ENCODE peak calls at places on chromosome 16, in five cellular contexts. One of them, this sample, is unnamed.

GRCh38 chr16:89945654-89946053 is 2.9 kb upstream of the DEF8 start:
- DNase-seq in GM12878: no peak
- DNase-seq in K562: no peak
- DNase-seq in SK-N-SH: no peak
- DNase-seq in HepG2: no peak
- DNase-seq in this sample: no peak

GRCh38 chr16:25855063-25855462 is 163.3 kb downstream of the HS3ST4 start:
- DNase-seq in GM12878: no peak
- DNase-seq in K562: no peak
- DNase-seq in SK-N-SH: no peak
- DNase-seq in HepG2: no peak
- DNase-seq in this sample: no peak

GRCh38 chr16:1042776-1043349 is 29.7 kb upstream of the SSTR5 start:
- DNase-seq in GM12878: no peak
- DNase-seq in K562: no peak
- DNase-seq in SK-N-SH: no peak
- DNase-seq in HepG2: no peak
- DNase-seq in this sample: no peak

GRCh38 chr16:9630119-9630518 is 538.7 kb downstream of the HAPSTR1 start:
- DNase-seq in GM12878: no peak
- DNase-seq in K562: no peak
- DNase-seq in SK-N-SH: no peak
- DNase-seq in HepG2: no peak
- DNase-seq in this sample: no peak

GRCh38 chr16:25177831-25178688 is 38.7 kb upstream of the AQP8 start:
- DNase-seq in GM12878: no peak
- DNase-seq in K562: no peak
- DNase-seq in SK-N-SH: no peak
- DNase-seq in HepG2: peak
- DNase-seq in this sample: no peak

GRCh38 chr16:606656-607307 is 16.9 kb downstream of the RAB40C start:
- DNase-seq in GM12878: no peak
- DNase-seq in K562: no peak
- DNase-seq in SK-N-SH: no peak
- DNase-seq in HepG2: no peak
- DNase-seq in this sample: no peak

GRCh38 chr16:468072-468821 is 42.8 kb downstream of the RAB11FIP3 start:
- DNase-seq in GM12878: no peak
- DNase-seq in K562: no peak
- DNase-seq in SK-N-SH: no peak
- DNase-seq in HepG2: no peak
- DNase-seq in this sample: no peak

GRCh38 chr16:58464916-58465731 is 34.8 kb upstream of the NDRG4 start:
- DNase-seq in GM12878: no peak
- DNase-seq in K562: no peak
- DNase-seq in SK-N-SH: peak
- DNase-seq in HepG2: no peak
- DNase-seq in this sample: no peak

GRCh38 chr16:10831899-10832886 is 13.6 kb upstream of the TVP23A start:
- DNase-seq in GM12878: no peak
- DNase-seq in K562: no peak
- DNase-seq in SK-N-SH: no peak
- DNase-seq in HepG2: no peak
- DNase-seq in this sample: no peak

GRCh38 chr16:71293921-71294320 is 4.7 kb upstream of the CMTR2 start:
- DNase-seq in GM12878: no peak
- DNase-seq in K562: no peak
- DNase-seq in SK-N-SH: no peak
- DNase-seq in HepG2: no peak
- DNase-seq in this sample: no peak

GRCh38 chr16:57477531-57478202 is 8.6 kb downstream of the DOK4 start:
- DNase-seq in GM12878: no peak
- DNase-seq in K562: no peak
- DNase-seq in SK-N-SH: peak
- DNase-seq in HepG2: no peak
- DNase-seq in this sample: no peak

GRCh38 chr16:75424096-75424762 is 9.1 kb downstream of the CFDP1 start:
- DNase-seq in GM12878: no peak
- DNase-seq in K562: no peak
- DNase-seq in SK-N-SH: no peak
- DNase-seq in HepG2: peak
- DNase-seq in this sample: no peak

GRCh38 chr16:73714976-73715375 is 581.6 kb upstream of the PSMD7 start:
- DNase-seq in GM12878: no peak
- DNase-seq in K562: no peak
- DNase-seq in SK-N-SH: no peak
- DNase-seq in HepG2: no peak
- DNase-seq in this sample: no peak

GRCh38 chr16:53129281-53130192 is 74.7 kb downstream of the CHD9 start:
- DNase-seq in GM12878: no peak
- DNase-seq in K562: peak
- DNase-seq in SK-N-SH: peak
- DNase-seq in HepG2: peak
- DNase-seq in this sample: no peak

GRCh38 chr16:19609359-19609758 is 53.9 kb downstream of the VPS35L start:
- DNase-seq in GM12878: no peak
- DNase-seq in K562: peak
- DNase-seq in SK-N-SH: no peak
- DNase-seq in HepG2: no peak
- DNase-seq in this sample: no peak

GRCh38 chr16:77736879-77737278 is 14.6 kb downstream of the NUDT7 start:
- DNase-seq in GM12878: no peak
- DNase-seq in K562: no peak
- DNase-seq in SK-N-SH: no peak
- DNase-seq in HepG2: peak
- DNase-seq in this sample: no peak

GRCh38 chr16:3457434-3458252 is 14.2 kb downstream of the NAA60 start:
- DNase-seq in GM12878: peak
- DNase-seq in K562: peak
- DNase-seq in SK-N-SH: peak
- DNase-seq in HepG2: peak
- DNase-seq in this sample: peak

GRCh38 chr16:24151482-24151939 is 104.6 kb upstream of the CACNG3 start:
- DNase-seq in GM12878: no peak
- DNase-seq in K562: no peak
- DNase-seq in SK-N-SH: no peak
- DNase-seq in HepG2: no peak
- DNase-seq in this sample: no peak

GRCh38 chr16:23408242-23409201 is 44.5 kb downstream of the COG7 start:
- DNase-seq in GM12878: no peak
- DNase-seq in K562: no peak
- DNase-seq in SK-N-SH: peak
- DNase-seq in HepG2: no peak
- DNase-seq in this sample: no peak

GRCh38 chr16:30829130-30830071 is 42.4 kb upstream of the ZNF629 start:
- DNase-seq in GM12878: no peak
- DNase-seq in K562: no peak
- DNase-seq in SK-N-SH: no peak
- DNase-seq in HepG2: peak
- DNase-seq in this sample: no peak

GRCh38 chr16:57485916-57486857 is at the start of gene DOK4:
- DNase-seq in GM12878: no peak
- DNase-seq in K562: peak
- DNase-seq in SK-N-SH: peak
- DNase-seq in HepG2: no peak
- DNase-seq in this sample: no peak

GRCh38 chr16:81376880-81377279 is 62.1 kb downstream of the GAN start:
- DNase-seq in GM12878: no peak
- DNase-seq in K562: no peak
- DNase-seq in SK-N-SH: no peak
- DNase-seq in HepG2: no peak
- DNase-seq in this sample: no peak

GRCh38 chr16:57757326-57757786 is 21.8 kb downstream of the KATNB1 start:
- DNase-seq in GM12878: no peak
- DNase-seq in K562: peak
- DNase-seq in SK-N-SH: peak
- DNase-seq in HepG2: peak
- DNase-seq in this sample: peak

GRCh38 chr16:70432304-70432799 is 6.5 kb downstream of the ST3GAL2 start:
- DNase-seq in GM12878: no peak
- DNase-seq in K562: no peak
- DNase-seq in SK-N-SH: no peak
- DNase-seq in HepG2: no peak
- DNase-seq in this sample: peak

GRCh38 chr16:51818342-51818944 is 667.4 kb upstream of the SALL1 start:
- DNase-seq in GM12878: no peak
- DNase-seq in K562: peak
- DNase-seq in SK-N-SH: peak
- DNase-seq in HepG2: peak
- DNase-seq in this sample: peak

DNA sequence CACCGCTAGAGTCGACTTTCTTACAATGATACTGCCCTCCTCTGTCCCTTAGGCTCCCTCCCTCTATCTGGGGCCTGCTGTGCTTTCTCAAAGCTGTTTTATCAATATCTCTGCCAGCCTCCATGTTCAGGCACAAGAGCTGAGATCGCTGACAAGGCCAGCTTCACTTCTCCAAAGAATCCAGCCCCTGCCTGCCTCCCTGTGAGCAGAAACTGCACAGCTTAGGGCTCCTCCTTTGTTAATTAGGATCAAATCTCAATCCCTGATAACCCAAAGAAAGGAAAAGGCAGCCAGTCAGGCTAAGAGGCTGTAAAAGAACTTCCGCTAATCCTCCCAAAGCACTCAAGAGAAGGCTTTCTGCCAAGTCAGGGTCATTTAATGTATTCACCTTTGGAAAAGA is 616.0 kb upstream of the CDH11 start:
- DNase-seq in GM12878: no peak
- DNase-seq in K562: no peak
- DNase-seq in SK-N-SH: no peak
- DNase-seq in HepG2: no peak
- DNase-seq in this sample: no peak
- TF ChIP-seq GABPA in GM12878: no peak
- TF ChIP-seq GABPA in K562: no peak
- TF ChIP-seq GABPA in SK-N-SH: no peak
- TF ChIP-seq GABPA in HepG2: no peak
- TF ChIP-seq GABPA in this sample: no peak

GRCh38 chr16:88878967-88879787 is 12.7 kb upstream of the PABPN1L start:
- DNase-seq in GM12878: no peak
- DNase-seq in K562: no peak
- DNase-seq in SK-N-SH: no peak
- DNase-seq in HepG2: no peak
- DNase-seq in this sample: no peak

GRCh38 chr16:88880226-88881051 is 14.0 kb upstream of the PABPN1L start:
- DNase-seq in GM12878: no peak
- DNase-seq in K562: no peak
- DNase-seq in SK-N-SH: no peak
- DNase-seq in HepG2: no peak
- DNase-seq in this sample: no peak

GRCh38 chr16:88881090-88881580 is 14.7 kb upstream of the PABPN1L start:
- DNase-seq in GM12878: no peak
- DNase-seq in K562: no peak
- DNase-seq in SK-N-SH: no peak
- DNase-seq in HepG2: no peak
- DNase-seq in this sample: no peak

GRCh38 chr16:88878356-88878755 is 11.9 kb upstream of the PABPN1L start:
- DNase-seq in GM12878: no peak
- DNase-seq in K562: no peak
- DNase-seq in SK-N-SH: no peak
- DNase-seq in HepG2: no peak
- DNase-seq in this sample: no peak

DNA sequence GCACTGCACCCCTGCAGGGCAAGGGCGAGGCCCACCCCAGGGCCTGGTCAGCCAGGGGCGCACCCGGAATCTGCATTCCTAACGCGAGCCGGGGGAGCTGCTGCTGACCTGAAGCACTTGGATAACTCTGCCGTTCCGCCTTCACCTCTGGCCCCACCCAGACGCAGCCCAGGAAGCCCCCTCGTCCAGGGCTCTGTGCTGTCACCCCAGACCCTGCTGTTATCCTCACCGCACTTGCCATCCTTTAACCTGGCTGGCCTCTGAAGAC is 13.3 kb upstream of the PABPN1L start:
- DNase-seq in GM12878: no peak
- DNase-seq in K562: no peak
- DNase-seq in SK-N-SH: no peak
- DNase-seq in HepG2: no peak
- DNase-seq in this sample: no peak
- TF ChIP-seq CTCF in GM12878: no peak
- TF ChIP-seq CTCF in K562: no peak
- TF ChIP-seq CTCF in SK-N-SH: no peak
- TF ChIP-seq CTCF in HepG2: no peak
- TF ChIP-seq CTCF in this sample: no peak

DNA sequence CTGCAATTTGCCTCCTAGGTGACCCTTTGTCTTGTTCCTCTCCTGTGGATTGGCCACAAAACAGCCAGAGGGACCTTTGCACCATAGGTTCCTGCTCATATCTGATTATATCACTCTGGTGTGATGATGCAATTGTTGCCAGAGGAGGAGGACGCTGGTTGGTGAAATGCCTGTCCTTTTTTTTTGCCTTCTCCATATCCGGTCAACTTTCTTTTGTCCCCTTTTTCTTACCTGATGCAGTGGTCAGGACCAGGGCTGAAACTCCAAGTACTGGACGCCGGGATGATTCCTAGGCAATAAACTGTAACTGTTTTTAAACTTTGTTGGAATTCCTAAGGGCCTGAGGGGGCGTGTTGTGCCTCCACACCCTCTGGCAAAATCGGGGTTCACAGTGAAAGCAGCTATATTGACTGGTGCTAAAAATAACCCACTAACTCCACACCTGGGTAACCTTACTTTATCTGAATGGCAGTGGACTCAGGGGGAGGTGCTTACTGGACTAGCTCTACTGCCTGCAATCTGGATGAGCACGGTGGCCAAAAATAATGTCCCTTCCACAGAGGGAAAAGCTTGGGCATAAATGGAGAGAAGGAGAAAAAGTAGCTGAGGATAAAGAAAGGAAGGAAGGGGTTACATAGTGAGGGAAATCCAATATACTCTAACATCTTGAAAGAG is 28.3 kb upstream of the ZNF423 start:
- DNase-seq in GM12878: no peak
- DNase-seq in K562: no peak
- DNase-seq in SK-N-SH: peak
- DNase-seq in HepG2: peak
- DNase-seq in this sample: no peak
- TF ChIP-seq GABPA in GM12878: no peak
- TF ChIP-seq GABPA in K562: peak
- TF ChIP-seq GABPA in SK-N-SH: no peak
- TF ChIP-seq GABPA in HepG2: no peak
- TF ChIP-seq GABPA in this sample: no peak

DNA sequence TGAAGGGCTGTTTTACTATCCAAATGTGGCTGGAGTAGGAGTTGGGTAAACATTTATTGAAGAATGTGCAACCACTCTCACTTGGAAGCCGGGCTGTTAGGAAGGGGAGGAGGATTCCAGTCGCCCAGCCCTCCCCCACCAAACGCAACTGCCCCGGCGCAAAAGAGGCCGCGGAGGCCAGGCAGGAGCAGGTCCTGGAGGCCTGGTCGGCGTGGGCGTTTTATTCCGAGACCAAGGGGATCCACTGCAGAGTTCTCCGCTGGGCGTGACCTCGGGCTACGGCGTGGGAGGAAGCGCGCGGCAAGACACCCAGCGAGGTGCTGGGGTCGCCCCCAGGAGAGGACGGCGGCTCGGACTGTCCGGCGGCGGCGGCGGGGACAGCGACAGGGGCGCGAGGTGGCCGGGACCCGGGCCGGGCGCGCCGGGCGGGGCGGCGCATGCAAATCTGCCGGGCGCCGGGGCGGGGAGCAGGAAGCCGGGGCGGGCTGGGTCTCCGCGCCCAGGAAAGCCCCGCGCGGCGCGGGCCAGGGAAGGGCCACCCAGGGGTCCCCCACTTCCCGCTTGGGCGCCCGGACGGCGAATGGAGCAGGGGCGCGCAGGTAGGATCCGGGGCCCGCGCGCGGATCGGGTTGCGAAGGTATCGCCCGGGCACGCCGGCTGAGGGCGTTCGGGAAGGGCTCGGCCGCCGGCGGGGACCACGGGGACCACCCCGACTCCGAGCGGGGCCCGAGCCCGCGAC is at the start of gene IL4R:
- DNase-seq in GM12878: no peak
- DNase-seq in K562: peak
- DNase-seq in SK-N-SH: peak
- DNase-seq in HepG2: peak
- DNase-seq in this sample: no peak
- TF ChIP-seq CTCF in GM12878: no peak
- TF ChIP-seq CTCF in K562: no peak
- TF ChIP-seq CTCF in SK-N-SH: no peak
- TF ChIP-seq CTCF in HepG2: no peak
- TF ChIP-seq CTCF in this sample: no peak